ENCODE peak calls at places on chromosomes 1 and 21, in nine cellular contexts. O is GM23248; T is A549; N is foreskin keratinocyte; R is upper lobe of right lung; M is effector memory CD4-positive, alpha-beta T cell; E is endothelial cell of umbilical vein; I is heart right ventricle; X is substantia nigra. Z is an unnamed sample.

GRCh38 chr1:36408479-36408878 is 10.8 kb upstream of the LSM10 start:
- DNase-seq in O (peak), T (no peak), N (no peak), R (no peak), M (no peak), E (no peak), I (no peak), X (no peak), Z (no peak)

GRCh38 chr1:167344605-167345385 is 124.1 kb downstream of the POU2F1 start:
- DNase-seq in O (no peak), T (no peak), N (no peak), R (no peak), M (no peak), E (no peak), I (no peak), X (no peak), Z (no peak)

GRCh38 chr1:196650403-196650802 is 1.4 kb upstream of the CFH start:
- DNase-seq in O (no peak), T (no peak), N (no peak), R (no peak), M (no peak), E (no peak), I (no peak), X (no peak), Z (no peak)

GRCh38 chr1:181149326-181150000 is 61.0 kb downstream of the IER5 start:
- DNase-seq in O (no peak), T (no peak), N (no peak), R (no peak), M (peak), E (no peak), I (no peak), X (no peak), Z (no peak)

GRCh38 chr1:2945821-2946231 is 75.4 kb upstream of the ACTRT2 start:
- DNase-seq in O (no peak), T (no peak), N (no peak), R (peak), M (no peak), E (no peak), I (no peak), X (no peak), Z (no peak)

GRCh38 chr21:27805696-27806095 is 838.8 kb upstream of the ADAMTS5 start:
- DNase-seq in O (no peak), T (no peak), N (no peak), R (no peak), M (no peak), E (no peak), I (no peak), X (no peak), Z (no peak)

GRCh38 chr1:174039069-174039468 is 16.9 kb upstream of the RC3H1 start:
- DNase-seq in O (peak), T (no peak), N (no peak), R (no peak), M (no peak), E (no peak), I (no peak), X (no peak), Z (no peak)

GRCh38 chr1:169024800-169025253 is 81.7 kb upstream of the ATP1B1 start:
- DNase-seq in O (no peak), T (no peak), N (no peak), R (no peak), M (no peak), E (no peak), I (no peak), X (no peak), Z (no peak)

GRCh38 chr1:36125129-36125991 is at the start of gene COL8A2:
- DNase-seq in O (peak), T (no peak), N (no peak), R (peak), M (no peak), E (no peak), I (peak), X (no peak), Z (no peak)

GRCh38 chr1:147267711-147268110 is 25.2 kb downstream of the CHD1L start:
- DNase-seq in O (no peak), T (no peak), N (no peak), R (no peak), M (no peak), E (no peak), I (no peak), X (no peak), Z (no peak)

GRCh38 chr1:30663596-30664091 is 59.7 kb downstream of the MATN1 start:
- DNase-seq in O (no peak), T (no peak), N (no peak), R (peak), M (no peak), E (no peak), I (no peak), X (no peak), Z (no peak)

GRCh38 chr1:108199231-108199657 is 899 bp downstream of the SLC25A24 start:
- DNase-seq in O (peak), T (peak), N (no peak), R (no peak), M (no peak), E (peak), I (peak), X (no peak), Z (no peak)

GRCh38 chr1:8839990-8840389 is 22.6 kb upstream of the RERE start:
- DNase-seq in O (no peak), T (no peak), N (no peak), R (no peak), M (no peak), E (no peak), I (no peak), X (no peak), Z (no peak)

GRCh38 chr1:208183977-208184901 is 59.9 kb downstream of the PLXNA2 start:
- DNase-seq in O (peak), T (peak), N (peak), R (no peak), M (no peak), E (no peak), I (no peak), X (no peak), Z (peak)

GRCh38 chr1:219806642-219807041 is 121.7 kb downstream of the SLC30A10 start:
- DNase-seq in O (no peak), T (no peak), N (no peak), R (no peak), M (no peak), E (no peak), I (no peak), X (no peak), Z (no peak)

GRCh38 chr1:116817582-116818064 is 63.4 kb downstream of the CD2 start:
- DNase-seq in O (peak), T (peak), N (peak), R (peak), M (peak), E (peak), I (no peak), X (no peak), Z (peak)

GRCh38 chr21:27043377-27043776 is 76.5 kb upstream of the ADAMTS5 start:
- DNase-seq in O (no peak), T (no peak), N (no peak), R (no peak), M (no peak), E (no peak), I (no peak), X (no peak), Z (no peak)

GRCh38 chr1:19945914-19946313 is 22.5 kb upstream of the PLA2G2E start:
- DNase-seq in O (no peak), T (no peak), N (no peak), R (no peak), M (no peak), E (no peak), I (no peak), X (no peak), Z (no peak)

GRCh38 chr1:97010865-97011264 is 289.3 kb downstream of the PTBP2 start:
- DNase-seq in O (no peak), T (no peak), N (no peak), R (no peak), M (no peak), E (no peak), I (no peak), X (no peak), Z (no peak)

GRCh38 chr1:169550294-169550693 is 36.0 kb downstream of the F5 start:
- DNase-seq in O (peak), T (peak), N (no peak), R (no peak), M (no peak), E (peak), I (no peak), X (no peak), Z (no peak)

GRCh38 chr1:199743227-199743626 is 284.3 kb upstream of the NR5A2 start:
- DNase-seq in O (peak), T (no peak), N (peak), R (no peak), M (no peak), E (peak), I (no peak), X (no peak), Z (peak)

GRCh38 chr1:226736001-226736907 is 2.8 kb downstream of the ITPKB start:
- DNase-seq in O (no peak), T (no peak), N (no peak), R (no peak), M (no peak), E (no peak), I (peak), X (peak), Z (no peak)

GRCh38 chr21:40964691-40965090 is 117.7 kb upstream of the DSCAM start:
- DNase-seq in O (no peak), T (no peak), N (no peak), R (no peak), M (no peak), E (no peak), I (no peak), X (no peak), Z (no peak)

GRCh38 chr1:5473268-5473667 is 519.0 kb downstream of the NPHP4 start:
- DNase-seq in O (no peak), T (no peak), N (no peak), R (no peak), M (no peak), E (no peak), I (no peak), X (no peak), Z (no peak)

GRCh38 chr1:4027492-4028138 is 127.5 kb upstream of the C1orf174 start:
- DNase-seq in O (no peak), T (no peak), N (no peak), R (no peak), M (no peak), E (no peak), I (no peak), X (no peak), Z (no peak)

GRCh38 chr1:183567584-183567983 is 22.7 kb downstream of the NCF2 start:
- DNase-seq in O (peak), T (no peak), N (peak), R (peak), M (no peak), E (no peak), I (peak), X (no peak), Z (peak)

GRCh38 chr1:229508823-229509337 is 739 bp upstream of the NUP133 start:
- DNase-seq in O (no peak), T (no peak), N (no peak), R (no peak), M (no peak), E (no peak), I (no peak), X (no peak), Z (no peak)

GRCh38 chr1:216422821-216423529 is at the start of gene USH2A:
- DNase-seq in O (no peak), T (no peak), N (no peak), R (no peak), M (no peak), E (no peak), I (no peak), X (no peak), Z (no peak)

GRCh38 chr1:10046356-10047085 is 13.8 kb downstream of the UBE4B start:
- DNase-seq in O (peak), T (no peak), N (no peak), R (no peak), M (no peak), E (no peak), I (no peak), X (no peak), Z (no peak)
- H3K27ac ChIP-seq in O (peak), T (no peak), N (no peak), R (no peak), M (no peak), E (no peak), I (peak), X (peak), Z (no peak)

DNA sequence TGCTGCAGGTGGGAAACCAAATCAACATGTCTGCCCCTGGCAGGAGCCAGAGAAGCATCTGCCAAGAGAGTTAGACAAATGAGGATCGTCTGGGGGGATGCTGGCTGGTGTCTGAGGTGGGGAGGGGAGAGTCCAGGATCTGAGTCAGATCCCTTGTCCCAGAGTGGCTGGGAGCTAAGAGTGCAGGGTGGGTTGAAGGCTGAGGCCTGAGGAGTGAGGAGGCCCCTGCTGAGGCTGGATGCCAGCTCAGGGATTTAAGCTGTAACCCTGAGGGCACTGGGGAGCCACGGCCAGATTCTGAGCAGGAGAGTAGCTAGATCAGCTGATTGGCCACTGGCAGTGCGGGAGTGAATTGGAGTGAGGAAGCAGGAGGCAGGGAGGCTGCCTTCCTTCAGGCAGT is 115.2 kb downstream of the EPHB2 start:
- DNase-seq in O (no peak), T (no peak), N (no peak), R (no peak), M (no peak), E (no peak), I (no peak), X (no peak), Z (no peak)
- H3K27ac ChIP-seq in O (no peak), T (peak), N (no peak), R (no peak), M (no peak), E (no peak), I (no peak), X (peak), Z (no peak)

GRCh38 chr1:43693371-43693770 is 14.0 kb upstream of the ST3GAL3 start:
- DNase-seq in O (no peak), T (no peak), N (no peak), R (no peak), M (no peak), E (no peak), I (no peak), X (no peak), Z (no peak)

GRCh38 chr1:43687301-43688108 is 19.8 kb upstream of the ST3GAL3 start:
- DNase-seq in O (no peak), T (no peak), N (no peak), R (no peak), M (no peak), E (no peak), I (peak), X (no peak), Z (no peak)

GRCh38 chr1:43691871-43692815 is 15.2 kb upstream of the ST3GAL3 start:
- DNase-seq in O (no peak), T (no peak), N (no peak), R (no peak), M (no peak), E (no peak), I (no peak), X (no peak), Z (no peak)

GRCh38 chr1:43688109-43688387 is 19.3 kb upstream of the ST3GAL3 start:
- DNase-seq in O (no peak), T (no peak), N (no peak), R (no peak), M (no peak), E (no peak), I (no peak), X (no peak), Z (no peak)

DNA sequence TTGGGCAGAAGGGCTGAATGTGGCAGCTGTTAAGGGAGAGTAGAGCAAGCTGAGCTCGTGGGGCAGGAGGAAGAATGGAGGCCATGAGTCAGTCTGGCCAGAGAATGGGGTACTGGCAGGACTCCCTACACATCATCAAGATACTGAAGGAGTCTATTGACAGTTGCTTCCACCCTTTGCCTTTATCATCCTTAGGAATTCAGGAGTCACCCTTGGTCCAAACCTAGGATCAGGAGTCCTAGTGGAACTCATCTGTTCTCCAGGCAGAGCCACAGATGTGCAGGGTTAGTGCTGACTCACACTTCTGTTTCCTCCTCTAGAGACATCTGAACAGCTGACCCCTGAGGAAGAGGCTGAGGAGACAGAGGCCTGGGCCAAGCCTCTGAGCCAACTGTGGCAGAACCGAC is 18.7 kb upstream of the ST3GAL3 start:
- DNase-seq in O (peak), T (no peak), N (no peak), R (no peak), M (no peak), E (peak), I (no peak), X (no peak), Z (no peak)
- H3K27ac ChIP-seq in O (peak), T (no peak), N (no peak), R (no peak), M (no peak), E (peak), I (no peak), X (peak), Z (peak)

GRCh38 chr1:63198921-63199530 is 123.3 kb upstream of the FOXD3 start:
- DNase-seq in O (no peak), T (no peak), N (no peak), R (no peak), M (no peak), E (no peak), I (no peak), X (no peak), Z (no peak)
- H3K27ac ChIP-seq in O (no peak), T (no peak), N (no peak), R (no peak), M (no peak), E (no peak), I (no peak), X (no peak), Z (no peak)

Z was measured in epithelial cell of prostate.